ENCODE peak calls at places on chromosome 2, in four cellular contexts. N is HepG2, U is K562, K is GM12878. E is an unnamed sample.

GRCh38 chr2:202355993-202356505 is 20.1 kb upstream of the BMPR2 start:
- DNase-seq in N (no peak), U (no peak), K (no peak), E (no peak)

GRCh38 chr2:162232027-162232426 is 11.2 kb downstream of the FAP start:
- DNase-seq in N (no peak), U (no peak), K (no peak), E (no peak)

GRCh38 chr2:516131-516530 is 161.1 kb downstream of the TMEM18 start:
- DNase-seq in N (no peak), U (no peak), K (no peak), E (no peak)

GRCh38 chr2:231413456-231413855 is 17.9 kb downstream of the B3GNT7 start:
- DNase-seq in N (no peak), U (no peak), K (no peak), E (no peak)

GRCh38 chr2:171420728-171421563 is 12.8 kb downstream of the METTL8 start:
- DNase-seq in N (no peak), U (no peak), K (no peak), E (no peak)

GRCh38 chr2:187869195-187869594 is 315.0 kb upstream of the TFPI start:
- DNase-seq in N (no peak), U (no peak), K (no peak), E (no peak)

GRCh38 chr2:129050116-129050515 is 731.4 kb upstream of the HS6ST1 start:
- DNase-seq in N (no peak), U (no peak), K (no peak), E (no peak)

GRCh38 chr2:180625006-180625844 is 355.2 kb upstream of the UBE2E3 start:
- DNase-seq in N (no peak), U (no peak), K (no peak), E (no peak)

GRCh38 chr2:74238879-74239278 is 40.5 kb downstream of the MTHFD2 start:
- DNase-seq in N (no peak), U (no peak), K (no peak), E (no peak)

GRCh38 chr2:231632559-231633142 is 40.0 kb downstream of the TEX44 start:
- DNase-seq in N (no peak), U (no peak), K (no peak), E (peak; percentile 44)

GRCh38 chr2:55137024-55137958 is 87.0 kb upstream of the RTN4 start:
- DNase-seq in N (no peak), U (no peak), K (no peak), E (no peak)

GRCh38 chr2:151171186-151171585 is 90.5 kb downstream of the RBM43 start:
- DNase-seq in N (no peak), U (no peak), K (no peak), E (no peak)

GRCh38 chr2:33216508-33217182 is 259.8 kb upstream of the RASGRP3 start:
- DNase-seq in N (no peak), U (no peak), K (no peak), E (no peak)

GRCh38 chr2:207423886-207424285 is 105.9 kb upstream of the CREB1 start:
- DNase-seq in N (no peak), U (no peak), K (peak; percentile 74), E (no peak)

GRCh38 chr2:69113627-69114026 is 100.6 kb downstream of the ANTXR1 start:
- DNase-seq in N (no peak), U (no peak), K (no peak), E (no peak)

GRCh38 chr2:210833403-210833802 is 277.0 kb downstream of the CPS1 start:
- DNase-seq in N (no peak), U (no peak), K (no peak), E (no peak)

GRCh38 chr2:72131916-72132841 is 15.5 kb downstream of the CYP26B1 start:
- DNase-seq in N (no peak), U (no peak), K (no peak), E (no peak)

GRCh38 chr2:163800889-163801498 is 65.2 kb upstream of the FIGN start:
- DNase-seq in N (no peak), U (no peak), K (no peak), E (no peak)

GRCh38 chr2:72932045-72932444 is 14.7 kb downstream of the EMX1 start:
- DNase-seq in N (no peak), U (no peak), K (no peak), E (no peak)

GRCh38 chr2:9552491-9553178 is 3.0 kb downstream of the ADAM17 start:
- DNase-seq in N (no peak), U (peak; percentile 44), K (no peak), E (peak; percentile 66)

GRCh38 chr2:70959271-70959761 is 19.1 kb upstream of the ANKRD53 start:
- DNase-seq in N (no peak), U (no peak), K (no peak), E (no peak)

GRCh38 chr2:139142252-139142651 is 362.1 kb upstream of the NXPH2 start:
- DNase-seq in N (no peak), U (no peak), K (no peak), E (peak; percentile 3)

GRCh38 chr2:45554073-45554742 is 56.9 kb downstream of the SRBD1 start:
- DNase-seq in N (no peak), U (no peak), K (no peak), E (no peak)

GRCh38 chr2:140711867-140712266 is 1418.9 kb downstream of the LRP1B start:
- DNase-seq in N (no peak), U (no peak), K (no peak), E (no peak)

GRCh38 chr2:100934504-100935371 is 67.4 kb upstream of the RPL31 start:
- DNase-seq in N (no peak), U (no peak), K (no peak), E (no peak)

GRCh38 chr2:7625392-7626138 is 708.4 kb downstream of the RNF144A start:
- DNase-seq in N (no peak), U (no peak), K (peak; percentile 19), E (no peak)

GRCh38 chr2:3223080-3223923 is 154.3 kb downstream of the EIPR1 start:
- DNase-seq in N (no peak), U (no peak), K (peak; percentile 91), E (no peak)

GRCh38 chr2:49152824-49153223 is 1.5 kb downstream of the FSHR start:
- DNase-seq in N (no peak), U (no peak), K (no peak), E (no peak)

GRCh38 chr2:179751184-179751809 is 110.1 kb downstream of the ZNF385B start:
- DNase-seq in N (peak; percentile 27), U (no peak), K (no peak), E (peak; percentile 12)

GRCh38 chr2:143901185-143901842 is 618.6 kb downstream of the ZEB2 start:
- DNase-seq in N (no peak), U (no peak), K (no peak), E (no peak)

GRCh38 chr2:79887747-79888374 is 375.0 kb downstream of the CTNNA2 start:
- DNase-seq in N (peak; percentile 61), U (peak; percentile 38), K (peak; percentile 9), E (peak; percentile 8)
- TF ChIP-seq POLR2AphosphoS2 in N (no peak), U (no peak), K (no peak), E (no peak)

DNA sequence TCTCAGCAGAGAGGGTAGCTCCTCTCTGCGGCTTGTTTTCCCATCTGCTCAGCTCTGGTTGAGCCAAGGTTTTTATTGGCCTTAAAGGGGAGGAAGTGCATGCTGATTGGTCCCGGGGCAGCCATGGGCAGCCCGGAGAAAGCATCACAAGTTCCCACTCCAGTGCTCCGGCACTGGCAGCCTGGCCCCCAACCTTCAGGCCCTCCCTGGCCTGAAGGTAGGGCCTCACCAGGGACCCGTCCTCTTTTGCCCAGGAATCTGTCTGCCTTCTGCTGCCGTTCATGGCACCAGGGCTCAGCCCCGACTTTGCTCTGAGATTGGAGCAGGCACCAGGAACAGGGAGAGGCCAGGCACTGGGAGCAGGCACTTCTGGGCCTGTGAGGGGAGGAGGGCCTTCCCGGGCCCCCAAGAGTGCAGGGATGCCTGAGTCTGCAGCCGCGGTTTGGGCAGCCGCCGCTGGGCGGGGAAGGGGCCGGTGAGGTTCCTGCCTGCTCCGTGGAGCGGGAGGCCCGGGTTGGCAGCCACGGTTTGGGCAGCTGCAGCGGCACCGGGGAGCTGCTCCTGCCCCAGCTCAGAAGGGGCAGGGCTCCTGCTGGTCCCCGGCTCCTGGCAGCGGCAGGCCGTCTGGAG is 17.5 kb upstream of the ILKAP start:
- DNase-seq in N (peak; percentile 62), U (no peak), K (no peak), E (no peak)
- TF ChIP-seq HDAC2 in N (no peak), U (no peak), K (no peak), E (no peak)

GRCh38 chr2:181788883-181789555 is 102.5 kb upstream of the ITPRID2 start:
- DNase-seq in N (no peak), U (no peak), K (no peak), E (no peak)

GRCh38 chr2:181785677-181786344 is 105.5 kb upstream of the NEUROD1 start:
- DNase-seq in N (no peak), U (no peak), K (no peak), E (no peak)

GRCh38 chr2:181786371-181787228 is 104.9 kb upstream of the ITPRID2 start:
- DNase-seq in N (no peak), U (no peak), K (no peak), E (no peak)

GRCh38 chr2:181789827-181790448 is 101.6 kb upstream of the ITPRID2 start:
- DNase-seq in N (no peak), U (no peak), K (no peak), E (no peak)

GRCh38 chr2:181787310-181788048 is 104.1 kb upstream of the ITPRID2 start:
- DNase-seq in N (no peak), U (no peak), K (no peak), E (no peak)
- TF ChIP-seq MYC in N (no peak), U (no peak), K (no peak), E (no peak)

GRCh38 chr2:43186679-43187374 is 39.6 kb downstream of the ZFP36L2 start:
- DNase-seq in N (peak; percentile 78), U (peak; percentile 49), K (no peak), E (no peak)

GRCh38 chr2:43184339-43184895 is 42.0 kb downstream of the ZFP36L2 start:
- DNase-seq in N (peak; percentile 94), U (peak; percentile 74), K (no peak), E (peak; percentile 43)

GRCh38 chr2:43186321-43186678 is 40.1 kb downstream of the ZFP36L2 start:
- DNase-seq in N (no peak), U (no peak), K (no peak), E (no peak)

GRCh38 chr2:43183743-43184142 is 42.7 kb downstream of the ZFP36L2 start:
- DNase-seq in N (no peak), U (no peak), K (no peak), E (no peak)

GRCh38 chr2:43185146-43185545 is 41.3 kb downstream of the ZFP36L2 start:
- DNase-seq in N (no peak), U (peak; percentile 33), K (no peak), E (no peak)
- TF ChIP-seq POLR2AphosphoS2 in N (no peak), U (no peak), K (no peak), E (no peak)

DNA sequence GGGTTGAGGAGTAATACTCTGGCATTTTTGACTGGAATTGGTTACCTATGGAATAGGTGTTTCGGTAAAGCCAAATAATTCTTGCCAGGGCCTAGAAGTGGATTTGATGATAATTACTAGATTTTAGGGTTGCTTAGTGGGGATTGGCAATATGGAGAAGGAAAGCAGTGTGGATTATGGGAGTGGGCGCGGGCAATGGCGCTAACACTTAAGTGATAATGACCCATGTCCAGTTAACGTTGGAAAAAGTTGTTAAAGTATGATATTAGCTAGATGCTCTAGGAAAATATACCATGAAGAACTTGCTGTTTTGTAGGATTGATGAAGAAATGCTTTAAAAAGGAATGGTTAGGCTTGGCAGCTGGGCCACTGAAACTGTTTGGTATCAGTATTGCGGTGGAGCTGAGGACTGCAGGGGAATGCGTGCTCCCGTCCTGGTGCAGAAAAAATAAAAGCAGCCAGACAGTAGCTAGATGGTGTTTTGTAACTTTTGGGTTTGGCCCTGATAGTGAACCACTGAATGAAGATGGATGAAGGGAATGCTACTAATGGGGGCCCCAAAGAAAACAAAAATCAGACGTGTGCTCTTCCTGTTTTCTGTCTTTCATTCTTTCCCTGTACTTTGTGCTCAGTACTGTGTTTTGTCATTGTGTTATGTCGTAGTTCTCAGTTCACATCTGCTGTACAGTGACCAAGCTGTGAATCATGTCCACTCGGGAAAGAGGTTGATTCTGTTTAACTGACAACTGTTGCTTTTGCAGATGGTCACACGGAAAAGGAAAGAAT is 937 bp downstream of the INSIG2 start:
- DNase-seq in N (peak; percentile 89), U (peak; percentile 23), K (no peak), E (peak; percentile 13)
- TF ChIP-seq HDAC2 in N (peak; percentile 84), U (no peak), K (no peak), E (no peak)